ENCODE peak calls at places on chromosomes 16 and 17, in six cellular contexts. N, I, U, X, D and Z are unnamed samples.

GRCh38 chr16:1820096-1820972 is 6.3 kb downstream of the HAGH start:
- DNase-seq in U (no peak), X (no peak), D (no peak), N (no peak), I (no peak), Z (no peak)

GRCh38 chr17:14211778-14212177 is 24.9 kb downstream of the CDRT15 start:
- DNase-seq in N (no peak), U (no peak), X (no peak), I (no peak), D (no peak), Z (no peak)

GRCh38 chr16:70678898-70679652 is 6.8 kb downstream of the MTSS2 start:
- DNase-seq in U (no peak), D (no peak), X (no peak), I (no peak), N (no peak), Z (no peak)

GRCh38 chr17:83199500-83200201 is 120.2 kb downstream of the METRNL start:
- DNase-seq in D (no peak), U (peak; percentile 43), X (no peak), N (no peak), I (peak; percentile 60), Z (no peak)

GRCh38 chr16:1532771-1533170 is 695 bp upstream of the TMEM204 start:
- DNase-seq in D (no peak), I (no peak), X (no peak), U (no peak), N (no peak), Z (no peak)

GRCh38 chr16:49282690-49283375 is 1.2 kb upstream of the CBLN1 start:
- DNase-seq in D (no peak), X (no peak), U (no peak), I (no peak), N (no peak), Z (no peak)

GRCh38 chr17:2054740-2055493 is at the start of gene HIC1:
- DNase-seq in I (peak; percentile 77), D (peak; percentile 81), N (no peak), X (peak; percentile 66), U (peak; percentile 74), Z (peak; percentile 87)

GRCh38 chr17:17553217-17554195 is 38.0 kb downstream of the PEMT start:
- DNase-seq in U (no peak), N (no peak), D (no peak), I (no peak), X (no peak), Z (no peak)

GRCh38 chr16:23148513-23149266 is 562 bp downstream of the USP31 start:
- DNase-seq in X (peak; percentile 12), D (peak; percentile 56), N (no peak), U (peak; percentile 69), I (peak; percentile 83), Z (peak; percentile 72)

GRCh38 chr17:37458805-37459204 is 30.9 kb upstream of the DUSP14 start:
- DNase-seq in I (no peak), N (no peak), D (no peak), X (no peak), U (no peak), Z (no peak)

GRCh38 chr17:17304521-17304985 is 1.4 kb downstream of the NT5M start:
- DNase-seq in U (no peak), I (no peak), N (no peak), X (no peak), D (no peak), Z (no peak)

GRCh38 chr17:28033972-28034714 is 8.3 kb upstream of the NLK start:
- DNase-seq in D (no peak), I (no peak), U (no peak), X (no peak), N (no peak), Z (no peak)

GRCh38 chr16:19123535-19124178 is 9.9 kb downstream of the ITPRIPL2 start:
- DNase-seq in U (no peak), X (no peak), D (no peak), I (peak; percentile 86), N (no peak), Z (no peak)

GRCh38 chr16:16096161-16096857 is 127.0 kb downstream of the ABCC6 start:
- DNase-seq in U (no peak), X (no peak), I (peak; percentile 39), D (peak; percentile 66), N (no peak), Z (no peak)

GRCh38 chr17:56909742-56910508 is 3.9 kb downstream of the TRIM25 start:
- DNase-seq in U (no peak), I (peak; percentile 30), X (no peak), N (no peak), D (no peak), Z (no peak)

DNA sequence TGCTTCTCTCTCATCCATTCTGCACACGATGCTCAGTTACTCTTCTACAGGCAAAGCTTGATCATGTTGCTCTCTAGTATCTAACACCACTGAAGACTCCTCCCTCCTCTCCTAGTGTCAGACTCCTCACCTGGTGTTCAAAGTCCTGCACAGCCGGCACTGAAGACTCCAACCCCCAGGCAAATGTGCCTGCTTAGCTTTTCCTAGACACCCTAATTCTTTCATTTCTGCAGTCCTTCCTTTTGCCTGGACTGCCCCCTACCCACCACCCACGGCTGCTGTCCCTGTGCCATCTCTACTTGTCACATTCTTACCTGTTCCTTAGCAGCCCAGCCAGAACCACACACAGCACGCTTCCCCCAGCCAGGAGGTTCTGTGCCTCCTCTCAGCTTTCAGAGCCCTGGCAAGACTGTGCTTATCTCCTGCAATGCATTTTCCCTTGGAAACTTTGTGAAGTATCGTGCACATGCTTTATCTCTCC is 6.0 kb downstream of the TMEM238L start:
- DNase-seq in U (no peak), I (peak; percentile 57), X (no peak), D (no peak), N (no peak), Z (no peak)
- TF ChIP-seq CTCF in U (no peak), I (peak; percentile 8), X (no peak), D (no peak), N (no peak), Z (no peak)

GRCh38 chr16:12253731-12254130 is 277.2 kb downstream of the SNX29 start:
- DNase-seq in I (no peak), D (no peak), N (no peak), U (no peak), X (no peak), Z (no peak)

GRCh38 chr16:12255919-12256665 is 279.6 kb downstream of the SNX29 start:
- DNase-seq in N (no peak), I (no peak), X (no peak), D (no peak), U (peak; percentile 38), Z (no peak)

GRCh38 chr16:12256880-12257279 is 280.3 kb downstream of the SNX29 start:
- DNase-seq in D (no peak), U (no peak), X (no peak), I (no peak), N (no peak), Z (no peak)

GRCh38 chr16:12254566-12254965 is 278.0 kb downstream of the SNX29 start:
- DNase-seq in D (no peak), X (no peak), I (no peak), N (no peak), U (no peak), Z (no peak)

DNA sequence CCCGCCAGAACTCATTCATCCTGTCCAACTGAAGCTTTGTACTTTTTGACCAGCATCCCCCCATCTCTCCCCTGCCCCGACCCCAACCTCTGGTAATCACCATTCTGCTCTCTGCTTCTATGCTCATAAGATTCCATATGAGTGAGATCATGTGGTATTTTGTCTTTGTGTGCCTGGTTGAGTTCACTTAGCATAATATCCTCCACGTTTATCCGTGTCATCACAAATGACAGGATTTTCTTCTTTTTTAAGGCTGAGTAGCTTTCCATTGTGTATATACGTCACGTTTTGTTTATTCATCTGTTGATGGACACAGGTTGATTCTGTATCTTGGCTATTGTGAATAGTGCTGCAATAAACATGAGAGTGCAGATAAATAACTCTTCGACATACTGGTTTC is 278.9 kb downstream of the SNX29 start:
- DNase-seq in U (peak; percentile 2), D (no peak), I (no peak), N (no peak), X (no peak), Z (no peak)
- TF ChIP-seq CTCF in U (no peak), D (no peak), I (no peak), N (no peak), X (no peak), Z (no peak)

DNA sequence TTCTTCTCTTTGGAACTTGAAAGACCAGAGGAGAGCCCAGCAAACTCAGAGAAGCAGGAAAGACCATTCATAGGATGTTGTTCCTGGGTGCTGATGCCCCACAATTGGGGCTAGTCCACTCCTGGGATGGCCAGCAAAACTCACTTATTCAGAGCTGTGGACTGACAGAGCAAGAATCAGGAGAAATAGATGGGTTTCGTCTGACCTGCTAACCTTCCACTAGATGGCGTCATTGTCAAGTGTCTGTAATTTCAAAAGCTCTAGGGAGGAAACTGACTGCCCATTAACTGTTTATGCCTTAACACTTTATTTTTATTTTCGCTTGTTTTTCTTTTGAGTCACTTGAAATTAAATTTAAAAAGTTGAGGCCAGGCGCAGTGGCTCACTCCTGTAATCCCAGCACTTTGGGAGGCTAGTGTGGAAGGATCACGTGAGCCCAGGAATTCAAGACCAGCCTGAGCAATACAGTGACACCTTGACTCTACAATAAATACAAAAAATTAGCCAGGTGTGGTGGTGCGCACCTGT is 28.7 kb upstream of the MILR1 start:
- DNase-seq in U (no peak), X (no peak), I (no peak), D (no peak), N (no peak), Z (no peak)
- TF ChIP-seq CTCF in U (peak; percentile 69), X (peak; percentile 80), I (peak; percentile 73), D (peak; percentile 60), N (peak; percentile 68), Z (peak; percentile 85)

DNA sequence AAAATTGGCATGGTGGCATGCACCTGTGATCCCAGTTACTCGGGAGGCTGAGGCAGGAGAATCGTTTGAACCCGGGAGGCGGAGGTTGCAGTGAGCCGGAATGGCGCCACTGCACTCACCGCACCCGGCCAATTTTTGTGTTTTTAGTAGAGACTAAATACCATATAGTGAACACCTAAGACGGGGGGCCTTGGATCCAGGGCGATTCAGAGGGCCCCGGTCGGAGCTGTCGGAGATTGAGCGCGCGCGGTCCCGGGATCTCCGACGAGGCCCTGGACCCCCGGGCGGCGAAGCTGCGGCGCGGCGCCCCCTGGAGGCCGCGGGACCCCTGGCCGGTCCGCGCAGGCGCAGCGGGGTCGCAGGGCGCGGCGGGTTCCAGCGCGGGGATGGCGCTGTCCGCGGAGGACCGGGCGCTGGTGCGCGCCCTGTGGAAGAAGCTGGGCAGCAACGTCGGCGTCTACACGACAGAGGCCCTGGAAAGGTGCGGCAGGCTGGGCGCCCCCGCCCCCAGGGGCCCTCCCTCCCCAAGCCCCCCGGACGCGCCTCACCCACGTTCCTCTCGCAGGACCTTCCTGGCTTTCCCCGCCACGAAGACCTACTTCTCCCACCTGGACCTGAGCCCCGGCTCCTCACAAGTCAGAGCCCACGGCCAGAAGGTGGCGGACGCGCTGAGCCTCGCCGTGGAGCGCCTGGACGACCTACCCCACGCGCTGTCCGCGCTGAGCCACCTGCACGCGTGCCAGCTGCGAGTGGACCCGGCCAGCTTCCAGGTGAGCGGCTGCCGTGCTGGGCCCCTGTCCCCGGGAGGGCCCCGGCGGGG is at the start of gene HBQ1:
- DNase-seq in X (no peak), U (no peak), I (no peak), N (no peak), D (no peak), Z (peak; percentile 79)
- TF ChIP-seq CTCF in X (peak; percentile 49), U (no peak), I (no peak), N (peak; percentile 7), D (no peak), Z (peak; percentile 78)